ENCODE peak calls at places on chromosomes 1 and 21, in ten cellular contexts. C is HL-60, Y is GM12878, K is choroid plexus epithelial cell, B is Calu3, U is RWPE1, L is Peyer's patch, D is left lung, V is left ventricle myocardium inferior, N is fibroblast of mammary gland. I is an unnamed sample.

GRCh38 chr1:61581241-61581640 is 143.7 kb downstream of the TM2D1 start:
- DNase-seq in C (no peak), Y (no peak), K (no peak), B (no peak), U (no peak), L (no peak), D (no peak), V (no peak), N (peak), I (no peak)

GRCh38 chr1:62724430-62724829 is 36.2 kb upstream of the DOCK7 start:
- DNase-seq in C (no peak), Y (no peak), K (no peak), B (no peak), U (no peak), L (no peak), D (no peak), V (no peak), N (peak), I (no peak)

GRCh38 chr1:67608661-67609571 is 76.1 kb upstream of the GADD45A start:
- DNase-seq in C (no peak), Y (peak), K (peak), B (no peak), U (no peak), L (no peak), D (no peak), V (no peak), N (no peak), I (no peak)

GRCh38 chr21:16633851-16634521 is 878.9 kb upstream of the CXADR start:
- DNase-seq in C (no peak), Y (no peak), K (peak), B (no peak), U (no peak), L (no peak), D (no peak), V (no peak), N (no peak), I (no peak)

GRCh38 chr1:193212637-193213036 is 26.2 kb upstream of the B3GALT2 start:
- DNase-seq in C (no peak), Y (no peak), K (no peak), B (no peak), U (no peak), L (no peak), D (no peak), V (no peak), N (no peak), I (no peak)

GRCh38 chr1:23639460-23639859 is 52.1 kb upstream of the RPL11 start:
- DNase-seq in C (no peak), Y (no peak), K (no peak), B (no peak), U (no peak), L (no peak), D (no peak), V (peak), N (no peak), I (no peak)

GRCh38 chr1:74964508-74964907 is 169.7 kb upstream of the LHX8 start:
- DNase-seq in C (no peak), Y (no peak), K (peak), B (peak), U (no peak), L (no peak), D (no peak), V (no peak), N (no peak), I (no peak)

GRCh38 chr1:208844158-208844557 is 600.0 kb upstream of the PLXNA2 start:
- DNase-seq in C (no peak), Y (no peak), K (no peak), B (no peak), U (no peak), L (no peak), D (no peak), V (no peak), N (no peak), I (no peak)

GRCh38 chr1:162161921-162162550 is 92.5 kb downstream of the NOS1AP start:
- DNase-seq in C (no peak), Y (no peak), K (peak), B (no peak), U (no peak), L (no peak), D (no peak), V (no peak), N (no peak), I (no peak)

GRCh38 chr1:211605613-211606326 is 26.8 kb upstream of the SLC30A1 start:
- DNase-seq in C (no peak), Y (no peak), K (no peak), B (no peak), U (no peak), L (no peak), D (no peak), V (no peak), N (no peak), I (no peak)

GRCh38 chr1:210731597-210731996 is 402.4 kb downstream of the KCNH1 start:
- DNase-seq in C (no peak), Y (no peak), K (no peak), B (no peak), U (no peak), L (no peak), D (no peak), V (no peak), N (no peak), I (no peak)

GRCh38 chr1:203117611-203118575 is 9.6 kb upstream of the ADORA1 start:
- DNase-seq in C (no peak), Y (no peak), K (peak), B (peak), U (peak), L (peak), D (peak), V (peak), N (peak), I (no peak)

GRCh38 chr1:231896806-231897205 is 270.2 kb downstream of the DISC1 start:
- DNase-seq in C (no peak), Y (no peak), K (no peak), B (no peak), U (no peak), L (no peak), D (no peak), V (no peak), N (no peak), I (no peak)

GRCh38 chr1:6056549-6056948 is 10.9 kb downstream of the KCNAB2 start:
- DNase-seq in C (no peak), Y (no peak), K (no peak), B (no peak), U (no peak), L (no peak), D (peak), V (no peak), N (no peak), I (no peak)

GRCh38 chr1:204858381-204858821 is 12.3 kb upstream of the NFASC start:
- DNase-seq in C (no peak), Y (no peak), K (no peak), B (no peak), U (peak), L (no peak), D (no peak), V (no peak), N (peak), I (no peak)

GRCh38 chr21:41767606-41768370 is 936 bp upstream of the RIPK4 start:
- DNase-seq in C (no peak), Y (no peak), K (no peak), B (no peak), U (no peak), L (no peak), D (no peak), V (no peak), N (no peak), I (no peak)

GRCh38 chr1:156480411-156481192 is 20.0 kb downstream of the MEF2D start:
- DNase-seq in C (peak), Y (no peak), K (peak), B (peak), U (no peak), L (no peak), D (peak), V (peak), N (peak), I (peak)

DNA sequence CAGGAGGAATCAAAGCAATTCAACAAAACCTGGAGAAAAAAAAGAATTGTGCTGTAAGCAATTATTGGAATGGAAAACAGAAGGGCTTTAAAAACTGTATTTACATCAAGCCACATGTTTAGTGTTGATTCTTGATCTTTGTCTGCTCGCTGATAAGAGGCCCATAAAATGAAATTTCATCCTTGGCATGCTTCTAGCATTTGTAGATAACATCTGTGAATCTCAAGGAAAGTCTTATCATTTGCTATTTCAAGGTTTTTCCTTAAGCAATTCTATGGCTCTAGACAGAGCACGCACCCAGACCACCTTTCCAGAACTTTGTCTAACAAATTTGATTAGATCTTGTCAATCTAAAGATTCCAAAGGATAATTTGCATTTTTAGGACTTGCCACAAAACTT is 181.0 kb upstream of the FGGY start:
- DNase-seq in C (no peak), Y (no peak), K (no peak), B (no peak), U (no peak), L (no peak), D (no peak), V (no peak), N (no peak), I (no peak)
- TF ChIP-seq CTCF in C (no peak), Y (no peak), K (no peak), B (no peak), U (no peak), L (no peak), D (no peak), V (no peak), N (no peak), I (no peak)

DNA sequence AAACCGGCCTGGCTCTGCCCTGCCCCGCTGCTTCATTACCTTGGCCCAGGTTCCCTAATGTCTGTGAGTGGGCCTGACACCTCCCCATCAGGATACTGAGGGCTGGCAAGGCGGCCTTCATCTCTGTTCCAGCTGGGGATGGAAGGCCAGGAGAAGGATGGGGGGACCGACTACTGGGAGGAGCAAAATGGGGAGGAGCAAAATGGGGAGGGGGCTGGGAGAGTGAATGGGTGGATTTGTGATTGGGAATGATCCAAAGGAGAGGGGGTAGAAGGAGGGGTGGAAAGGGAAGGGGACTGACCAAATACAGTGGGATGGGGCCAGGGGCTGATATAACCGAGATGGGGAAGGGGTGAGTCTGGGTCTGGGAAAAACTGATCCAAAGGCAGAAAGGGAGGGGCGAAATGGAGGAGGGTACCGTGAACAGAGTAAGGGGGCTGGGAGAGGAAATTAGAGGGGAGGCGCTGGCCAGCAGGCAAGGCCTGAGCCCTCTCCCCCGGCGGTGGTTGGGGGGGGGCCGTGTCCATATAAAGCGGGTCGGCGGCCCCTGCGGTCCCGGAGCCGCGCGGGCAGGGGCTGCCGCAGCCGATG is at the start of gene FOXE3:
- DNase-seq in C (no peak), Y (no peak), K (no peak), B (no peak), U (no peak), L (no peak), D (no peak), V (no peak), N (no peak), I (no peak)
- TF ChIP-seq CTCF in C (no peak), Y (no peak), K (no peak), B (no peak), U (no peak), L (no peak), D (no peak), V (no peak), N (no peak), I (no peak)

GRCh38 chr1:189859385-189859977 is 618.2 kb downstream of the BRINP3 start:
- DNase-seq in C (peak), Y (no peak), K (peak), B (peak), U (peak), L (peak), D (no peak), V (no peak), N (peak), I (no peak)
- TF ChIP-seq CTCF in C (peak), Y (peak), K (peak), B (peak), U (peak), L (no peak), D (peak), V (peak), N (peak), I (peak)

GRCh38 chr1:15064217-15064929 is 89.2 kb upstream of the TMEM51 start:
- DNase-seq in C (no peak), Y (no peak), K (no peak), B (no peak), U (peak), L (no peak), D (no peak), V (no peak), N (no peak), I (no peak)
- TF ChIP-seq CTCF in C (no peak), Y (no peak), K (no peak), B (no peak), U (peak), L (no peak), D (no peak), V (no peak), N (no peak), I (no peak)

DNA sequence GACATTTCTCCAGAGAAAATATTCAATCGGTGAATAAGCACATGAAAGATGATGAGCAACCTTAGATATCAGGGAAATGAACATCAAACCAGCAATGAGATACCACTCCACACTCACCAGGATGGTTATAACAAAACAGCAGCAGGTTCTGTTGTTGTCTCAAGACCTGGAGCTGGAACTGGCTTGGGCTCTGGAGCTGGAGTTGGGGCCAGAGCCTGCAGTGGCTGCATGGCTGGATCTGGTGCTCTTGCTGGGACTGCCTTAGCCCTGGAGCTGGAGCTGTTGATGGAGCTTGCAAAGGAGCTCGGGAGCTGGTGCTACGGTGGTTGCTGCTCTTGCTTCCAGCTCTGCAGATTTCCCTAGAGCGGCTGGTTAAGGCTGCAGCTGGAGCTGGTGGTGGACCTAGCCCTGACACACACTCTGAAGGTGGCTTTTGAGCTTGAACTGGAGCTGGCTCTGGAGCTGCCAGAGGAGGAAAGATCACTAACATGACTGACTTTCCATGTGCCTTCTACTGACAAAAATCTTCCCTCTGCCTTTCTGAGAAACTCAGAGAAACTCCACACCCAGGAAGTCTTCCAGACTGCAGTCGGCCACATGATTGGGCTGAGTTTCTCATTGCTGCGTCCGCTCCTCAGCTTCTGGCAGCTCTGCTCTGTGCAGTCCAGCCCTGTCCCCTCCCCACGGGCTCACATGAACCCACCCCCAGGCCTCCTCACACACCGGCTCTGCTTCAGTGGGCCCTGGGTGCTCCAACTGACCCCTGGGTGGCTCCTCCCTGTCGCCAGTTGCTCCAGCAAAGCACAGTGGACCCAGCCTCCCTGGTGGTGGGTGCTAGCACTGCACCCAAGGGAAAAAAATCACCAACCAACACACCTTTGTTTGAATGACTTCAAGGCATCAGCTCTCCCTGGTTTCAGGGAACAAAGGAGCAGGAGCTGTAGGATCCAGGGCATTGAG is 139.1 kb upstream of the FMN2 start:
- DNase-seq in C (no peak), Y (no peak), K (peak), B (peak), U (peak), L (no peak), D (no peak), V (no peak), N (peak), I (no peak)
- TF ChIP-seq CTCF in C (no peak), Y (peak), K (peak), B (peak), U (no peak), L (no peak), D (no peak), V (peak), N (peak), I (no peak)

DNA sequence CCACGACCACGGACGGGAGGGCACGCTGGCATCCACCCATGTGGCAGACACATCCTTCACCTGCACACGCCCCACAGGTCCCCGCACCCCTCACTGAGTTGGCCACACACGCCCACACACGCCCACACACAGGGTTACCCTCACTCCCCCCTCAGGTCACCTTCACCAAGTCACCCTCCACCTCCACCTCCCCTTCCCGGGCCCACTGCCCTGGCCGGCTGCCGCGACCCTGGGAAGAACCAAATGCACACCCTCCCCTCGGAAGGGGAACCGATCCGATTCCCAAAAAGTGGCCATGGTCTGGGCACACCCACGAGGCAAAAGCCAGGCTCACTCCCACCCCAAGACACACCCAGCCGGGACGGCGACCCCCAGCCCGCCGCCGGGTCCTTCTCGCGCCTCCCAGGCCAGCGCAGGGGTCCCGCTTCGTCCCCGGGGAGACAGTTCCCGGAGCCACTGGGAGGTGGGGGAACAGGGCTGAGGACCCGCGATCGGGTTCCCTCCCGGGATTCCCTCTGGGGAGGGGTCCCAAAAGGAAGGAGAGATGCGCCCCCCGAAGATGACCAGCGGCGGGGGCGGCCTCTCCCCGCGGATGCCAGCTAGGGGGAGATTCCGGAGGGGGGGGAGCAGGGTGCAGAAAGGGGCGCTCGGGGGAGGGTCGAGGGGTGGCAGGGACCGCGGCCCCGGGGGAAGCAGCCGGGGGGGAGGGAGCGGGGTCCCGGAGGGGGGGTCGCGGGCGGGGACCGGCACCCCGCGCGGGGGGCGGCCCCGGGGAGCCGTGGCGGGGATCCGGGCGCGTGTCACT is 715 bp downstream of the SDC3 start:
- DNase-seq in C (no peak), Y (no peak), K (no peak), B (no peak), U (no peak), L (peak), D (peak), V (peak), N (no peak), I (no peak)
- TF ChIP-seq CTCF in C (no peak), Y (no peak), K (no peak), B (no peak), U (no peak), L (no peak), D (no peak), V (no peak), N (no peak), I (no peak)

GRCh38 chr1:180778782-180779398 is 133.8 kb upstream of the KIAA1614 start:
- DNase-seq in C (no peak), Y (no peak), K (peak), B (peak), U (peak), L (no peak), D (no peak), V (no peak), N (no peak), I (no peak)
- TF ChIP-seq CTCF in C (peak), Y (peak), K (peak), B (peak), U (peak), L (no peak), D (no peak), V (peak), N (peak), I (no peak)

I was measured in natural killer cell.